ENCODE peak calls at places on chromosome 6, in nine cellular contexts. P, J, V, K, C, U, Q, F and Z are unnamed samples.

GRCh38 chr6:25052181-25052580 is 116.4 kb upstream of the RIPOR2 start:
- DNase-seq in P (no peak), J (no peak), V (no peak), K (no peak), C (no peak), U (no peak), Q (no peak), F (no peak), Z (no peak)

GRCh38 chr6:78436335-78436734 is 431.0 kb upstream of the IRAK1BP1 start:
- DNase-seq in P (no peak), J (no peak), V (no peak), K (no peak), C (no peak), U (no peak), Q (no peak), F (no peak), Z (no peak)

GRCh38 chr6:166313255-166314070 is 5.3 kb upstream of the PRR18 start:
- DNase-seq in P (no peak), J (no peak), V (peak; percentile 82), K (peak; percentile 53), C (no peak), U (peak; percentile 77), Q (no peak), F (peak; percentile 73), Z (peak; percentile 54)

GRCh38 chr6:19866900-19867627 is 29.9 kb downstream of the ID4 start:
- DNase-seq in P (no peak), J (no peak), V (no peak), K (no peak), C (no peak), U (no peak), Q (no peak), F (no peak), Z (no peak)

GRCh38 chr6:137112067-137112355 is 61.4 kb downstream of the IL22RA2 start:
- DNase-seq in P (no peak), J (no peak), V (no peak), K (no peak), C (no peak), U (no peak), Q (no peak), F (no peak), Z (no peak)

GRCh38 chr6:170174771-170175643 is 115.9 kb downstream of the DLL1 start:
- DNase-seq in P (no peak), J (no peak), V (no peak), K (no peak), C (peak; percentile 66), U (peak; percentile 87), Q (peak; percentile 48), F (no peak), Z (no peak)

GRCh38 chr6:136378888-136379287 is 89.2 kb upstream of the BCLAF1 start:
- DNase-seq in P (no peak), J (no peak), V (no peak), K (no peak), C (no peak), U (no peak), Q (no peak), F (no peak), Z (no peak)

GRCh38 chr6:134819236-134819635 is 130.7 kb downstream of the ALDH8A1 start:
- DNase-seq in P (no peak), J (no peak), V (no peak), K (no peak), C (no peak), U (no peak), Q (no peak), F (no peak), Z (no peak)

GRCh38 chr6:167136376-167136775 is 13.5 kb downstream of the CCR6 start:
- DNase-seq in P (no peak), J (no peak), V (no peak), K (no peak), C (no peak), U (no peak), Q (no peak), F (no peak), Z (no peak)

GRCh38 chr6:38169221-38169674 is 349.7 kb downstream of the ZFAND3 start:
- DNase-seq in P (no peak), J (no peak), V (no peak), K (no peak), C (no peak), U (no peak), Q (no peak), F (no peak), Z (no peak)
- TF ChIP-seq CTCF in P (peak; percentile 33), J (no peak), V (peak; percentile 16), K (no peak), C (peak; percentile 48), U (no peak), Q (no peak), F (no peak), Z (no peak)

GRCh38 chr6:12339808-12340487 is 49.8 kb downstream of the EDN1 start:
- DNase-seq in P (no peak), J (no peak), V (no peak), K (no peak), C (no peak), U (no peak), Q (no peak), F (no peak), Z (no peak)
- TF ChIP-seq CTCF in P (no peak), J (no peak), V (no peak), K (no peak), C (no peak), U (no peak), Q (no peak), F (no peak), Z (no peak)

GRCh38 chr6:23413327-23414203 is 712.5 kb upstream of the NRSN1 start:
- DNase-seq in P (no peak), J (no peak), V (no peak), K (no peak), C (no peak), U (no peak), Q (no peak), F (no peak), Z (no peak)

GRCh38 chr6:23412770-23413169 is 713.2 kb upstream of the NRSN1 start:
- DNase-seq in P (no peak), J (no peak), V (no peak), K (no peak), C (no peak), U (no peak), Q (no peak), F (no peak), Z (no peak)

GRCh38 chr6:23415819-23416427 is 710.1 kb upstream of the NRSN1 start:
- DNase-seq in P (no peak), J (no peak), V (no peak), K (no peak), C (no peak), U (no peak), Q (no peak), F (no peak), Z (no peak)

GRCh38 chr6:23414922-23415321 is 711.1 kb upstream of the NRSN1 start:
- DNase-seq in P (no peak), J (no peak), V (no peak), K (no peak), C (no peak), U (no peak), Q (no peak), F (no peak), Z (no peak)

DNA sequence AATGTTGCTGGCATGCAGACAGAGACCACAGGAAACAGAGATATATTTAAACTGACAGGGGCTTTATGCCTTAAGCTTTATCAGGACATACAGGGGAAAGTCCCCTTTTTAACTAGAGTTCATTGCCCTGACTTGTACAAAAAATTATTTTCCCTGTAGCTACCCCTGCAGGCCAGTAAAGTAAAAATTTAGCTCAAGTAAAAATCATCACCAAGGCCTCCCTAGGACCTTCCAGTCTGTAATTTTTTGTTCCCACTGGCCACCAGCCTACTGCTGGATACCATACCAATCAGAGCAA is 711.9 kb upstream of the NRSN1 start:
- DNase-seq in P (no peak), J (no peak), V (no peak), K (no peak), C (no peak), U (no peak), Q (no peak), F (peak; percentile 29), Z (no peak)
- TF ChIP-seq CTCF in P (peak; percentile 25), J (no peak), V (no peak), K (no peak), C (peak; percentile 51), U (peak; percentile 15), Q (peak; percentile 21), F (peak; percentile 53), Z (peak; percentile 18)

DNA sequence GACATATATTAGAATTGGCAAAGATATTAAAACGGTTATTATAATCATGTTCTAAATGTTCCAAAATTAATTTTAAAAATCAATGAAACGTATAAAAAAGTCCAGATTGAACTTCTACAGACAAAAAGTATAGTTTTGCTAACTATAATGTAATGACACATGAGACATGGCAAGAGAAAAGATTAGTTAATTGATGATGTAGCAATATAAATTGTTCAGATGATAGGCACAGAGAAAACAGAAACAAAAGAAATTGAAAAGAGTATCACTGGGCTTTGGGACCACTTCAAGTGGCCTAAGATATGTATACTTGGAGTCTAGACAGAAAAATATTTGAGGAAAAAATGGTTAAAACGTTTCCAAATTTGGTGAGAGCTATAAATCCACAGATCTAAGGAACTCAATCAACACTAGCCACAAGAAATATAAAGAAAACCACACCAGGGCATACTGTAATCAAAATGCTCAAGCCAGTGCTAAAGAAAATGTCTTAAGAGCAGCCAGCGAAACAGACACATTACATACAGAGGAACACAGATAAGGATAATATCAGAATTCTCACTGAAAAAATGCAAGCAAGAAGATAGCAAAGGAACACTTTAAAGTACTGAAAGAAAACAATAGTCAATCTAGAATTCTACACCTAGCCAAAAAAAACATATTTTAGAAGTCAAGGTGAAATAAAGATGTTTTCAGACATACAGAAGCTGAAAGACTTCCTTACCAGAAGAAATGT is 172.6 kb upstream of the FOXQ1 start:
- DNase-seq in P (no peak), J (no peak), V (no peak), K (no peak), C (no peak), U (no peak), Q (no peak), F (no peak), Z (no peak)
- TF ChIP-seq CTCF in P (no peak), J (no peak), V (no peak), K (no peak), C (no peak), U (no peak), Q (no peak), F (no peak), Z (no peak)

DNA sequence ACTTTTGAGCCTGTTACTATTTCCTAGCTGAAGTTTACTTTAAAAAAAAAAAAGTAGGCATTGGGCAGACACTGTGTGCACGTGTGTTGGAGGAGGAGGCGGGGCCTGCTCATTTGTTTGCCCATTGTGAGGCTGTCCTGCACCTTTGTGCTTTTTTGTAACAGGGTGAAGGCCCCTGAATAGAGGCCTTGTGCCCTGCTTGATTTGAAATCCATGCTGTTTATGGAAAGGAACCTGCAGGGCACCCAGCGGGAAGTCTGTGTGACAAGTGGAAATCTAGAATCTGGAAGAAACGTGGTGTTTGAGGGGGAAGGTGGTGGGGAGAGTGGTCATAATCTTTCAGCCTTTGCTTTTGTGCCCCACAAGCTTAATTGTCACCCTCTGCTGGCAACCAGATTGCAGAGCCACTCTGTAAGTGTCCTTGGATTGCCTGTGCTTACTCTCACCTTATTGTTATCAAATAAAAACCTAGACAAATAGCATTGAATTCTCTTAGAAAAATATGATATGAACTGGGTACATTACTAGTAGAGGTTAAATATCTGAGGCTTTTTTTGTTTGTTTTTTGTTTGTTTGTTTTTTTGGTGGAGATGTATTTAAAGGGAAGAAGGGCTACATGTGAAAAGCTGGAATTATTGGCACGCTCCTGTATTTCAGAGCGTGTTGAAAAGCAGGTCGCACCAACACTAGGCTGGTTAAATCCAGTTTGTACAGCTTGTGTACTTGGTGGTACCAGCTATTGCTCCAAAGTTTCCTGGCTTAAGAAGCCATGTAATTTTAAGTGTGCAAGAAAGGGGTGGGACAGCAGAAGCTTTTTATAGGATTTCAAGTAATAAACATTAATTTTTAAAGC is 156.2 kb downstream of the ARID1B start:
- DNase-seq in P (peak; percentile 28), J (no peak), V (no peak), K (peak; percentile 80), C (no peak), U (no peak), Q (no peak), F (peak; percentile 59), Z (no peak)
- TF ChIP-seq CTCF in P (peak; percentile 32), J (no peak), V (no peak), K (no peak), C (peak; percentile 36), U (no peak), Q (no peak), F (no peak), Z (no peak)